ENCODE peak calls at places on chromosomes 5 and 9, in seven cellular contexts. C is ovary, M is tibial nerve, X is HepG2, H is GM12878, W is upper lobe of left lung, A is H1. B is an unnamed sample.

GRCh38 chr9:106718996-106719395 is 144.0 kb upstream of the ZNF462 start:
- DNase-seq in X (no peak), A (no peak), H (no peak), M (no peak), C (no peak), W (no peak), B (no peak)

GRCh38 chr9:134455951-134456739 is 129.9 kb downstream of the RXRA start:
- DNase-seq in X (no peak), H (no peak), W (peak), C (peak), M (peak), A (no peak), B (peak)

GRCh38 chr5:158966691-158967090 is 133.0 kb downstream of the EBF1 start:
- DNase-seq in A (no peak), X (no peak), W (no peak), H (no peak), C (no peak), M (no peak), B (no peak)

GRCh38 chr9:83047839-83048775 is 14.8 kb downstream of the RASEF start:
- DNase-seq in W (no peak), H (no peak), X (no peak), M (no peak), A (no peak), C (no peak), B (no peak)

GRCh38 chr5:55593115-55593472 is 58.3 kb upstream of the PLPP1 start:
- DNase-seq in W (no peak), C (no peak), H (no peak), M (no peak), X (no peak), A (no peak), B (no peak)

GRCh38 chr9:36665387-36665786 is 92.7 kb downstream of the MELK start:
- DNase-seq in C (no peak), X (no peak), W (no peak), M (no peak), A (no peak), H (no peak), B (no peak)

GRCh38 chr5:172179032-172179989 is 8.7 kb downstream of the STK10 start:
- DNase-seq in M (no peak), W (no peak), H (peak), A (no peak), X (no peak), C (no peak), B (no peak)

GRCh38 chr5:176881021-176881749 is 18.0 kb downstream of the HK3 start:
- DNase-seq in X (no peak), A (no peak), M (no peak), C (no peak), W (peak), H (no peak), B (no peak)

GRCh38 chr5:163815240-163815791 is 309.9 kb downstream of the MAT2B start:
- DNase-seq in M (no peak), X (no peak), W (no peak), H (no peak), A (no peak), C (no peak), B (no peak)

GRCh38 chr5:100641833-100642232 is 106.7 kb downstream of the FAM174A start:
- DNase-seq in H (no peak), C (no peak), A (no peak), X (no peak), W (no peak), M (no peak), B (no peak)

GRCh38 chr5:159135896-159136531 is 36.3 kb upstream of the EBF1 start:
- DNase-seq in M (no peak), W (no peak), X (no peak), A (no peak), C (no peak), H (no peak), B (no peak)

GRCh38 chr5:82749453-82749852 is 327.7 kb downstream of the TMEM167A start:
- DNase-seq in C (no peak), H (no peak), A (no peak), M (no peak), X (no peak), W (no peak), B (no peak)

GRCh38 chr9:126775926-126776325 is 28.9 kb upstream of the ZBTB43 start:
- DNase-seq in H (no peak), X (no peak), M (no peak), C (no peak), W (no peak), A (no peak), B (no peak)

GRCh38 chr5:117829646-117830045 is 1158.7 kb downstream of the DTWD2 start:
- DNase-seq in C (no peak), H (no peak), X (no peak), M (no peak), A (no peak), W (no peak), B (no peak)

GRCh38 chr5:80885698-80886000 is 74.5 kb upstream of the RASGRF2 start:
- DNase-seq in W (no peak), X (peak), A (no peak), M (no peak), H (no peak), C (no peak), B (no peak)

GRCh38 chr9:123735376-123735775 is 194.6 kb downstream of the DENND1A start:
- DNase-seq in M (no peak), A (no peak), C (no peak), W (no peak), H (no peak), X (no peak), B (no peak)

GRCh38 chr9:8816361-8816760 is 1016.8 kb upstream of the DMAC1 start:
- DNase-seq in X (no peak), C (no peak), W (no peak), M (no peak), H (no peak), A (no peak), B (no peak)

GRCh38 chr5:45695011-45695667 is 1.0 kb downstream of the HCN1 start:
- DNase-seq in A (no peak), C (no peak), M (no peak), X (no peak), W (peak), H (no peak), B (no peak)

GRCh38 chr5:23330726-23331125 is 176.7 kb upstream of the PRDM9 start:
- DNase-seq in W (no peak), C (no peak), H (no peak), X (no peak), M (no peak), A (no peak), B (no peak)

GRCh38 chr5:128276537-128277216 is 193.1 kb downstream of the SLC12A2 start:
- DNase-seq in C (no peak), A (no peak), H (no peak), W (no peak), M (no peak), X (no peak), B (no peak)

DNA sequence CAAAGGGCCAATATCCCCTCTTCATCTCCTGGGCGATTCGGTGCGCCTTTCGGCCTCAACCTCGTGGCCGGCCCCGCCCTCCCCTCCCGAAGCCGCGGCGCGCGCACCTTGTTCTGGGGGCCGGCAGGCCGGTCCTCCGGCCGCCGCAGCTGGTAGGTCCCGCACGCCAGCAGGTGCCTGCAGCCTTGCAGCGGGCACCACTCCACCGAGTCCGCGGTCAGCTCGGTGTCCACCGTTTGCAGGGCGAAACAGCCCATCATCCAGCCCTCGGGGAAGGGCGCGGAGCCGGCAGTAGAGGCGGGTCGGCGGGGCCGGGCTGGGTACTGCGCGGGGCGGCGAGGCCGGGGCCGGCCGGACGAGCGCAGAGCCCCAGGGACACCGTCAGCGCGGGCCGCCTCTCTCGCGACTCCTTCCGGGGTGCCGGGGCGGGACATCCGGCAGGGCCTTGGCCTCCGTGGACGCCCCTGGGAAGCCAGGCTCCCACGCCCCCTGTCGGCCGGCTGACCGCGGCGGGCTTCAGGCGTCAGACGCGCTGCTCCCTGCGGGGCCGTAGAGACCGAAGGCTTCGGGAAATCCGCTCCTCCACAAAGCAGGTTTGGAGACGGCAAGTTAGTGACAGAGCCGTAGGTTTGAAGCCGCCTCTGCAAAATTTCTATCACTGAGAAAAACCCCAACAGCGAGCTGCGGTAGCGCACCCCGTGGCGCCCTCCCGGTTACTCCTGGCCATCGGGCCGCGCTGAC is at the start of gene DPH7:
- DNase-seq in X (peak), H (peak), C (peak), M (peak), A (peak), W (peak), B (peak)
- TF ChIP-seq EP300 in X (peak), H (no peak), C (no peak), M (peak), A (peak), W (no peak), B (no peak)

GRCh38 chr9:14099737-14100136 is 214.2 kb downstream of the NFIB start:
- DNase-seq in H (no peak), W (no peak), X (no peak), A (no peak), C (no peak), M (no peak), B (no peak)

GRCh38 chr9:14107495-14107894 is 206.4 kb downstream of the NFIB start:
- DNase-seq in X (no peak), H (no peak), C (no peak), W (no peak), A (no peak), M (no peak), B (no peak)

GRCh38 chr9:14106699-14107098 is 207.2 kb downstream of the NFIB start:
- DNase-seq in M (no peak), H (no peak), X (no peak), W (no peak), C (no peak), A (no peak), B (no peak)

GRCh38 chr9:14104501-14104900 is 209.4 kb downstream of the NFIB start:
- DNase-seq in A (no peak), W (no peak), X (no peak), H (no peak), C (no peak), M (no peak), B (no peak)

DNA sequence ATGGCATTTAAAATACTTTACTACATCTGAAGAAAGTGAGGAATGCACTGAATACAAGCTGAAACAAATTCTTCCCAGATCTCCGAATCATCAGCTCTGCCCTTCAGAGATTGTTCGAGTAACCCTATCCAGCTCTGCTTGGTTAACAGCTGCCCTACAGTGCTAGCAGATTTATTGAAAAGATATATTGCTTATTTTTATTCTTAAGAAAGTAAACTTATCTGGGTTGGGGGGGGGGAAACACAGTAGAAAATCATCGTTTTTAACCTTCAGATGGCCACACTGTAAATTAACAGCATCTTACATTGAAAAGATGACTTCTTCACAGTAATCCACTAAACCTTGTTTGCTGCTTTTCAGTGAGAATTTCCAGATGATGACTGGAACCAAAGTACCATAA is 210.8 kb downstream of the NFIB start:
- DNase-seq in H (no peak), C (no peak), A (no peak), X (no peak), M (no peak), W (no peak), B (no peak)
- TF ChIP-seq CTCF in H (no peak), C (no peak), A (no peak), X (no peak), M (no peak), W (no peak), B (no peak)

GRCh38 chr5:26470439-26470838 is 567.9 kb downstream of the CDH9 start:
- DNase-seq in X (no peak), W (no peak), A (no peak), M (no peak), H (no peak), C (no peak), B (no peak)
- TF ChIP-seq EP300 in X (no peak), W (no peak), A (no peak), M (no peak), H (no peak), C (no peak), B (no peak)

GRCh38 chr5:103646698-103647614 is 84.4 kb upstream of the NUDT12 start:
- DNase-seq in W (no peak), C (no peak), A (peak), X (no peak), H (no peak), M (no peak), B (no peak)

GRCh38 chr5:103645816-103646215 is 83.2 kb upstream of the NUDT12 start:
- DNase-seq in X (no peak), A (no peak), H (no peak), W (no peak), C (no peak), M (no peak), B (no peak)

GRCh38 chr5:103648086-103648485 is 85.5 kb upstream of the NUDT12 start:
- DNase-seq in W (no peak), C (no peak), X (no peak), H (no peak), A (no peak), M (no peak), B (no peak)
- TF ChIP-seq CTCF in W (no peak), C (no peak), X (no peak), H (no peak), A (peak), M (no peak), B (no peak)

DNA sequence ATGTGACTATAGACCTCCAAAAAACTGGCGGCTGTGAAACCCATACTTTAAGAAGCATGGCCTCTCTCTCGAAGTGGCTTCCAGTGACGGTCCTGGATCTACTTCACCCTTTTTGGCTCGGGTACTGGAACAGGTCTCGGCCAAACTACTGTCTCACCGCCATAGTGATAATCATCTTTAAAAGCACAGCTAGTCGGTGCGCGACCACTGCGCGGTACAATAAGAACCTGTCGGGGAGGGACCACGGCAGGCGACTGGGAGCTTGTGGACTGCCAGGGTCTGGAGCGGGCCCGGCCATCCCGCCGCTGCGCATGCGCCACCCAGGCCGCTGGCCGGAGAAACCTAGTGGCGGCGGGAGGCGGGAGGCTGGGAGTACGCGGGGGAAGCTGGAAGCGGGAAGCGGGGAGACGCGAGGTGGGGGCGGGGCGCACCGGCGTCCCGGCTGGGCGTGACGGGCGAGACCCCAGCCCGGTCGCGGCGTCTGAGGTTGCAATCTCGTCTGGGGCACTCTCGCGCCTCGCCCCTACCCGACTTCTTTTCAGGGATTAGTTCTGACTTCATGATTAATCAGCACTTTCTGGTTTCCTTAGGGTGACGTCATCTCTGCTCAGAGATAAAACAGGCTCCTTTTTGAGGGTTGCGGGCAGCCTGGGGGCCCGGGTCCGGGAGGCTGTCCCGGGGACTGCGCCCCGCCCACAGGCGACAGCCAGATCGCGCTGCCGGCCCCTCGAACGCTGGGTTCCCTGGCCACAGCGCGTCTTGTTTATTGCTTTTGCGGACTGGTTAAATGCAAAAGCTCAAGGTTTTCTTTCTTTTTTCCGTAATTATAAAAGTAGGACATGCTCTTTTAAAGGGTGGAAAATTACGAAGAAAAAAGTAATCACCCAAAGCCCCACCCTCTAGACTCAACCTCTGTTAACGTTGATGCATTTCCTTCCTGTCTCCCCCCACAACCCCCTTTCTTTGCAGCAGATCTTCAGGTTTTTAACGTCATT is 266.8 kb downstream of the CWC27 start:
- DNase-seq in A (peak), X (peak), W (peak), M (peak), H (peak), C (peak), B (peak)
- TF ChIP-seq EP300 in A (peak), X (no peak), W (no peak), M (no peak), H (peak), C (no peak), B (no peak)

DNA sequence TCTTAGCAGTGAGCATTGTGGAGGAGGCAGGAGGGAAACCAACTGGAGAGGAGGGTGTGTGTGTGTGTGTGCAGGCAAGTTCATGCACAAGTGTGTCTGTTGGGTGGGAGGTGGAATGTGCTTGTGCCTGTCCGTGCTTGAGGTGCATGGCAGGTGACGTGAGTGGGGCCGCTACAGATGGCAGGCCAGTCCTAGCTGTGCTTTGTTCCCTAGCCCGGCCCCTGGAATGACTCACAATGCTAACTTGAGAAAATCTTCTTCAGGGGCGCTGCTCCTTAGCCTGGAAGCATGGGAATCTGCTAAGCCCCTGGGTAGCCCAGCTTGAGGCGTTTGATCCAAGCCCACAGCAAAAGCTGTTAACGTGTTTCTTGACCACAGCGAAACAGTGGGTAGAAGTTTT is 25.0 kb upstream of the DMRT2 start:
- DNase-seq in H (no peak), M (no peak), W (no peak), X (no peak), A (no peak), C (no peak), B (no peak)
- TF ChIP-seq CTCF in H (no peak), M (no peak), W (no peak), X (no peak), A (no peak), C (no peak), B (no peak)

DNA sequence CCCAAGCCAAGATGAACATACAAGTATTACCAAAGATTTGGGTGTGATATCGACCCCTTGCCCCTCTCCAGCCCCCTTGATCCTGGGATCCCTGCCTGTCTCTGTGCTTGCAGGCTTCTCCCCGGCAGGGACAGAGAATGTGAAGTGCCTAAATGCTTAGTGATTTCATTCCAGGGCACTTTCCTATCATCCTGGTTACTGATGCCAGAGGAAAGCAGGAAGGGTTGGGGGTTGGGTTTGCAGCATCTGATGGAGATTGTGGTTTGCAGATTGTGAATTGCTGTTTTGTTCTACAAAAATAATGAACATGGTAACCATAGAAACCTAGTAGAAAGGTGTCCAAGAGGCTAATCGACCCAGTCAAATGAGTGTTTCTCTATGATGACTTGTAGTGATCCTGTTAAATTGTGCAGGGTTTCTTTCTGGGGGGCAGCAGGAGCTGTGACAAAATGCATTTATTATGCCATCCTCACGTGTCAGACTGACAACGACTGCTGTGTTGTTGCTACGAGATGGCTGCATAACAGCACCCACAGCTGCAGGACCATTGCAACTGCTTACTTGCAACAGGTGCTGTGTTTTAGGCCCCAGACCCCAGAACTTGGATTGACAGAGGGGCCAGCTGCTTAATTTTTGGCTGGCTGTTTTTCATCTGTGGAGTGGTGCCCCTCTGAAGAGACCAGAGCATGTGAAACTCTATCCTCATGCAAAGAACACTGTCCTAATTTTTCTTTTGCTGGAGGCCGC is 397.7 kb downstream of the GADD45G start:
- DNase-seq in W (no peak), M (no peak), C (no peak), A (no peak), H (no peak), X (no peak), B (no peak)
- TF ChIP-seq EP300 in W (no peak), M (no peak), C (no peak), A (no peak), H (no peak), X (no peak), B (no peak)

DNA sequence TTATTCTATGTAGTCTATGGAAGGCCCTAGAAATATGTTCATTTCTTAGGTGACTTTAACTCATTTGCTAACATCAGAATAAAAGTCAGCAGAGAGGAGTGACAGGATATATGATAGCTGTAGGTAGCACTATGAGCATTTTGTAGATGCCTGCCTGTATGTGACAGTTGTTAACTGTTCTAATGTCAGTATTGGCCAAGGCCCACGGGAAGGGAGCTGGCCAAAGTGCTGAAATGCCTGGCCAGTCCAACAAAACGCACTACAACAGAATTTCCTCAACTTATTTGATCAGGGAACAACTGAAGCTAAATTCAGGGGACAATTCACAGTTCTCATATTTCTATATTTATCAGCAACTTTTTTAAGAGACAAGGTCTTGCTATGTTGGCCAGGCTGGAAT is 20.8 kb downstream of the SV2C start:
- DNase-seq in C (no peak), X (peak), W (no peak), M (no peak), A (no peak), H (no peak), B (no peak)
- TF ChIP-seq CTCF in C (no peak), X (no peak), W (no peak), M (no peak), A (no peak), H (no peak), B (no peak)

DNA sequence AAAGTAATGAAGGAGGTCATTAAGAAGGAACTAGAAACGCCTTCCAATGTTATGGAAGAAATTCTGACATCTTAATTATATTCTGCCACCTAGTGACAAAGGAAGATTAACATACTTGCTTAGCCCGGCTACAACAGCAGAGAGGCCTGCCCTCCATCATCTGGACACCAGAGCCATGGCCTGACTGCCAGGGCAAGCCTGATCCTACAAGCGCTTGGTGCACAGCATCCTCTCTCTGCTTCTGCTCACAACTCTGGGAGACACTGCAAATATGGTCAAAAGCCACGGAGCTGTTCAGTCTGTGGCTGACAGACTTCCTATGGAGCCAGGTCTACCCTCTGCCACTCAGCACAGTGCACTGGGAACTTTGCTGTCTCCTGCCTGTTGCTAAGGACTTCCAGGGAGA is 87.3 kb upstream of the SLC44A1 start:
- DNase-seq in C (peak), M (peak), X (peak), H (no peak), W (no peak), A (no peak), B (peak)
- TF ChIP-seq EP300 in C (no peak), M (peak), X (no peak), H (no peak), W (no peak), A (no peak), B (no peak)

B was measured in suprapubic skin.